ENCODE peak calls at places on chromosome 16, in ten cellular contexts. One of them, this sample, is unnamed.

GRCh38 chr16:47211218-47211617 is 67.5 kb upstream of the NETO2 start:
- DNase-seq in GM19239: no peak
- DNase-seq in natural killer cell: no peak
- DNase-seq in D721Med: no peak
- DNase-seq in T-helper 9 cell: no peak
- DNase-seq in A549: no peak
- DNase-seq in NCI-H774: no peak
- DNase-seq in fibroblast of the aortic adventitia: no peak
- DNase-seq in amniotic epithelial cell: no peak
- DNase-seq in amygdala: no peak
- DNase-seq in this sample: no peak

GRCh38 chr16:49428808-49429207 is 55.2 kb downstream of the C16orf78 start:
- DNase-seq in GM19239: no peak
- DNase-seq in natural killer cell: no peak
- DNase-seq in D721Med: no peak
- DNase-seq in T-helper 9 cell: no peak
- DNase-seq in A549: no peak
- DNase-seq in NCI-H774: no peak
- DNase-seq in fibroblast of the aortic adventitia: no peak
- DNase-seq in amniotic epithelial cell: no peak
- DNase-seq in amygdala: no peak
- DNase-seq in this sample: no peak

GRCh38 chr16:68227183-68227793 is 8.6 kb downstream of the ESRP2 start:
- DNase-seq in GM19239: peak
- DNase-seq in natural killer cell: no peak
- DNase-seq in D721Med: no peak
- DNase-seq in T-helper 9 cell: no peak
- DNase-seq in A549: no peak
- DNase-seq in NCI-H774: no peak
- DNase-seq in fibroblast of the aortic adventitia: no peak
- DNase-seq in amniotic epithelial cell: no peak
- DNase-seq in amygdala: no peak
- DNase-seq in this sample: no peak

GRCh38 chr16:66618588-66618987 is 14.1 kb downstream of the CMTM3 start:
- DNase-seq in GM19239: no peak
- DNase-seq in natural killer cell: no peak
- DNase-seq in D721Med: no peak
- DNase-seq in T-helper 9 cell: no peak
- DNase-seq in A549: no peak
- DNase-seq in NCI-H774: no peak
- DNase-seq in fibroblast of the aortic adventitia: peak
- DNase-seq in amniotic epithelial cell: peak
- DNase-seq in amygdala: no peak
- DNase-seq in this sample: no peak

GRCh38 chr16:22001591-22001990 is 675 bp upstream of the PDZD9 start:
- DNase-seq in GM19239: no peak
- DNase-seq in natural killer cell: no peak
- DNase-seq in D721Med: no peak
- DNase-seq in T-helper 9 cell: no peak
- DNase-seq in A549: no peak
- DNase-seq in NCI-H774: no peak
- DNase-seq in fibroblast of the aortic adventitia: peak
- DNase-seq in amniotic epithelial cell: peak
- DNase-seq in amygdala: no peak
- DNase-seq in this sample: no peak

GRCh38 chr16:29811896-29812665 is at the start of gene PRRT2:
- DNase-seq in GM19239: no peak
- DNase-seq in natural killer cell: peak
- DNase-seq in D721Med: peak
- DNase-seq in T-helper 9 cell: peak
- DNase-seq in A549: no peak
- DNase-seq in NCI-H774: peak
- DNase-seq in fibroblast of the aortic adventitia: peak
- DNase-seq in amniotic epithelial cell: peak
- DNase-seq in amygdala: peak
- DNase-seq in this sample: peak

GRCh38 chr16:85621698-85622433 is 8.7 kb downstream of the GSE1 start:
- DNase-seq in GM19239: no peak
- DNase-seq in natural killer cell: no peak
- DNase-seq in D721Med: no peak
- DNase-seq in T-helper 9 cell: no peak
- DNase-seq in A549: no peak
- DNase-seq in NCI-H774: no peak
- DNase-seq in fibroblast of the aortic adventitia: no peak
- DNase-seq in amniotic epithelial cell: no peak
- DNase-seq in amygdala: no peak
- DNase-seq in this sample: no peak

GRCh38 chr16:48194828-48195566 is 39.2 kb upstream of the ABCC12 start:
- DNase-seq in GM19239: no peak
- DNase-seq in natural killer cell: no peak
- DNase-seq in D721Med: no peak
- DNase-seq in T-helper 9 cell: no peak
- DNase-seq in A549: no peak
- DNase-seq in NCI-H774: peak
- DNase-seq in fibroblast of the aortic adventitia: peak
- DNase-seq in amniotic epithelial cell: no peak
- DNase-seq in amygdala: no peak
- DNase-seq in this sample: no peak

GRCh38 chr16:1807626-1808025 is 14.1 kb upstream of the IGFALS start:
- DNase-seq in GM19239: no peak
- DNase-seq in natural killer cell: no peak
- DNase-seq in D721Med: no peak
- DNase-seq in T-helper 9 cell: no peak
- DNase-seq in A549: no peak
- DNase-seq in NCI-H774: no peak
- DNase-seq in fibroblast of the aortic adventitia: no peak
- DNase-seq in amniotic epithelial cell: no peak
- DNase-seq in amygdala: no peak
- DNase-seq in this sample: no peak

GRCh38 chr16:66857437-66857836 is 13.2 kb downstream of the CA7 start:
- DNase-seq in GM19239: no peak
- DNase-seq in natural killer cell: no peak
- DNase-seq in D721Med: no peak
- DNase-seq in T-helper 9 cell: no peak
- DNase-seq in A549: no peak
- DNase-seq in NCI-H774: no peak
- DNase-seq in fibroblast of the aortic adventitia: no peak
- DNase-seq in amniotic epithelial cell: peak
- DNase-seq in amygdala: no peak
- DNase-seq in this sample: no peak

GRCh38 chr16:9135797-9136196 is 44.4 kb downstream of the HAPSTR1 start:
- DNase-seq in GM19239: peak
- DNase-seq in natural killer cell: no peak
- DNase-seq in D721Med: no peak
- DNase-seq in T-helper 9 cell: no peak
- DNase-seq in A549: no peak
- DNase-seq in NCI-H774: no peak
- DNase-seq in fibroblast of the aortic adventitia: no peak
- DNase-seq in amniotic epithelial cell: no peak
- DNase-seq in amygdala: no peak
- DNase-seq in this sample: no peak

GRCh38 chr16:83878838-83879237 is 20.1 kb upstream of the MLYCD start:
- DNase-seq in GM19239: no peak
- DNase-seq in natural killer cell: no peak
- DNase-seq in D721Med: no peak
- DNase-seq in T-helper 9 cell: no peak
- DNase-seq in A549: peak
- DNase-seq in NCI-H774: no peak
- DNase-seq in fibroblast of the aortic adventitia: peak
- DNase-seq in amniotic epithelial cell: peak
- DNase-seq in amygdala: no peak
- DNase-seq in this sample: no peak

GRCh38 chr16:47309581-47310312 is 151.1 kb downstream of the ITFG1 start:
- DNase-seq in GM19239: no peak
- DNase-seq in natural killer cell: no peak
- DNase-seq in D721Med: no peak
- DNase-seq in T-helper 9 cell: no peak
- DNase-seq in A549: no peak
- DNase-seq in NCI-H774: no peak
- DNase-seq in fibroblast of the aortic adventitia: no peak
- DNase-seq in amniotic epithelial cell: no peak
- DNase-seq in amygdala: no peak
- DNase-seq in this sample: no peak

GRCh38 chr16:1989209-1989825 is 453 bp upstream of the SYNGR3 start:
- DNase-seq in GM19239: no peak
- DNase-seq in natural killer cell: no peak
- DNase-seq in D721Med: no peak
- DNase-seq in T-helper 9 cell: no peak
- DNase-seq in A549: no peak
- DNase-seq in NCI-H774: no peak
- DNase-seq in fibroblast of the aortic adventitia: no peak
- DNase-seq in amniotic epithelial cell: no peak
- DNase-seq in amygdala: no peak
- DNase-seq in this sample: no peak

GRCh38 chr16:12293017-12293618 is 316.6 kb downstream of the SNX29 start:
- DNase-seq in GM19239: no peak
- DNase-seq in natural killer cell: no peak
- DNase-seq in D721Med: no peak
- DNase-seq in T-helper 9 cell: no peak
- DNase-seq in A549: no peak
- DNase-seq in NCI-H774: no peak
- DNase-seq in fibroblast of the aortic adventitia: no peak
- DNase-seq in amniotic epithelial cell: peak
- DNase-seq in amygdala: no peak
- DNase-seq in this sample: no peak

GRCh38 chr16:87012954-87013938 is 303.9 kb downstream of the C16orf95 start:
- DNase-seq in GM19239: no peak
- DNase-seq in natural killer cell: no peak
- DNase-seq in D721Med: no peak
- DNase-seq in T-helper 9 cell: no peak
- DNase-seq in A549: no peak
- DNase-seq in NCI-H774: no peak
- DNase-seq in fibroblast of the aortic adventitia: no peak
- DNase-seq in amniotic epithelial cell: no peak
- DNase-seq in amygdala: no peak
- DNase-seq in this sample: no peak

GRCh38 chr16:78386925-78387324 is 287.5 kb downstream of the WWOX start:
- DNase-seq in GM19239: no peak
- DNase-seq in natural killer cell: no peak
- DNase-seq in D721Med: no peak
- DNase-seq in T-helper 9 cell: no peak
- DNase-seq in A549: no peak
- DNase-seq in NCI-H774: no peak
- DNase-seq in fibroblast of the aortic adventitia: no peak
- DNase-seq in amniotic epithelial cell: no peak
- DNase-seq in amygdala: no peak
- DNase-seq in this sample: no peak

GRCh38 chr16:89291355-89291754 is 73.9 kb downstream of the ZNF778 start:
- DNase-seq in GM19239: no peak
- DNase-seq in natural killer cell: no peak
- DNase-seq in D721Med: no peak
- DNase-seq in T-helper 9 cell: no peak
- DNase-seq in A549: no peak
- DNase-seq in NCI-H774: no peak
- DNase-seq in fibroblast of the aortic adventitia: no peak
- DNase-seq in amniotic epithelial cell: no peak
- DNase-seq in amygdala: no peak
- DNase-seq in this sample: no peak

GRCh38 chr16:57514371-57514770 is 22.0 kb downstream of the CCDC102A start:
- DNase-seq in GM19239: no peak
- DNase-seq in natural killer cell: no peak
- DNase-seq in D721Med: no peak
- DNase-seq in T-helper 9 cell: no peak
- DNase-seq in A549: no peak
- DNase-seq in NCI-H774: no peak
- DNase-seq in fibroblast of the aortic adventitia: no peak
- DNase-seq in amniotic epithelial cell: no peak
- DNase-seq in amygdala: no peak
- DNase-seq in this sample: no peak

GRCh38 chr16:65754799-65755691 is 611.4 kb upstream of the CDH5 start:
- DNase-seq in GM19239: no peak
- DNase-seq in natural killer cell: no peak
- DNase-seq in D721Med: no peak
- DNase-seq in T-helper 9 cell: no peak
- DNase-seq in A549: no peak
- DNase-seq in NCI-H774: no peak
- DNase-seq in fibroblast of the aortic adventitia: peak
- DNase-seq in amniotic epithelial cell: peak
- DNase-seq in amygdala: no peak
- DNase-seq in this sample: no peak

GRCh38 chr16:69890114-69890890 is 60.8 kb upstream of the CLEC18A start:
- DNase-seq in GM19239: no peak
- DNase-seq in natural killer cell: no peak
- DNase-seq in D721Med: no peak
- DNase-seq in T-helper 9 cell: no peak
- DNase-seq in A549: no peak
- DNase-seq in NCI-H774: peak
- DNase-seq in fibroblast of the aortic adventitia: peak
- DNase-seq in amniotic epithelial cell: peak
- DNase-seq in amygdala: peak
- DNase-seq in this sample: no peak

GRCh38 chr16:2515180-2515803 is 1.5 kb downstream of the ATP6V0C start:
- DNase-seq in GM19239: no peak
- DNase-seq in natural killer cell: no peak
- DNase-seq in D721Med: no peak
- DNase-seq in T-helper 9 cell: no peak
- DNase-seq in A549: no peak
- DNase-seq in NCI-H774: no peak
- DNase-seq in fibroblast of the aortic adventitia: no peak
- DNase-seq in amniotic epithelial cell: peak
- DNase-seq in amygdala: no peak
- DNase-seq in this sample: no peak

GRCh38 chr16:51243836-51244483 is 92.9 kb upstream of the SALL1 start:
- DNase-seq in GM19239: no peak
- DNase-seq in natural killer cell: no peak
- DNase-seq in D721Med: no peak
- DNase-seq in T-helper 9 cell: no peak
- DNase-seq in A549: peak
- DNase-seq in NCI-H774: peak
- DNase-seq in fibroblast of the aortic adventitia: peak
- DNase-seq in amniotic epithelial cell: peak
- DNase-seq in amygdala: no peak
- DNase-seq in this sample: no peak

GRCh38 chr16:21179126-21179982 is 20.9 kb downstream of the LDAF1 start:
- DNase-seq in GM19239: no peak
- DNase-seq in natural killer cell: no peak
- DNase-seq in D721Med: no peak
- DNase-seq in T-helper 9 cell: no peak
- DNase-seq in A549: no peak
- DNase-seq in NCI-H774: no peak
- DNase-seq in fibroblast of the aortic adventitia: no peak
- DNase-seq in amniotic epithelial cell: no peak
- DNase-seq in amygdala: no peak
- DNase-seq in this sample: no peak

GRCh38 chr16:84916156-84916555 is 95.2 kb downstream of the ZDHHC7 start:
- DNase-seq in GM19239: no peak
- DNase-seq in natural killer cell: no peak
- DNase-seq in D721Med: no peak
- DNase-seq in T-helper 9 cell: no peak
- DNase-seq in A549: no peak
- DNase-seq in NCI-H774: no peak
- DNase-seq in fibroblast of the aortic adventitia: no peak
- DNase-seq in amniotic epithelial cell: no peak
- DNase-seq in amygdala: no peak
- DNase-seq in this sample: no peak

GRCh38 chr16:87391324-87391949 is 699 bp upstream of the MAP1LC3B start:
- DNase-seq in GM19239: no peak
- DNase-seq in natural killer cell: no peak
- DNase-seq in D721Med: no peak
- DNase-seq in T-helper 9 cell: no peak
- DNase-seq in A549: no peak
- DNase-seq in NCI-H774: no peak
- DNase-seq in fibroblast of the aortic adventitia: peak
- DNase-seq in amniotic epithelial cell: no peak
- DNase-seq in amygdala: no peak
- DNase-seq in this sample: no peak

GRCh38 chr16:22685162-22685830 is 128.7 kb upstream of the HS3ST2 start:
- DNase-seq in GM19239: no peak
- DNase-seq in natural killer cell: no peak
- DNase-seq in D721Med: no peak
- DNase-seq in T-helper 9 cell: no peak
- DNase-seq in A549: no peak
- DNase-seq in NCI-H774: no peak
- DNase-seq in fibroblast of the aortic adventitia: no peak
- DNase-seq in amniotic epithelial cell: no peak
- DNase-seq in amygdala: no peak
- DNase-seq in this sample: no peak

GRCh38 chr16:17474037-17474436 is 3.3 kb upstream of the XYLT1 start:
- DNase-seq in GM19239: no peak
- DNase-seq in natural killer cell: no peak
- DNase-seq in D721Med: peak
- DNase-seq in T-helper 9 cell: no peak
- DNase-seq in A549: no peak
- DNase-seq in NCI-H774: no peak
- DNase-seq in fibroblast of the aortic adventitia: no peak
- DNase-seq in amniotic epithelial cell: peak
- DNase-seq in amygdala: no peak
- DNase-seq in this sample: no peak